ENCODE peak calls at places on chromosomes 6 and 20, in seven cellular contexts. A, R, Z, B, J, F and Q are unnamed samples. For H3K36me3 and H3K4me1, the result is how much of the 10 kb centered on the place peaks cover.

GRCh38 chr6:14243617-14244016 is 126.0 kb downstream of the CD83 start:
- DNase-seq in Z (no peak), J (no peak), R (no peak), A (no peak), B (no peak), F (no peak), Q (no peak)

GRCh38 chr6:9131616-9132015 is 696.3 kb upstream of the SLC35B3 start:
- DNase-seq in A (no peak), F (peak), B (no peak), R (no peak), J (no peak), Z (no peak), Q (no peak)

GRCh38 chr20:48959902-48960550 is 38.5 kb downstream of the ARFGEF2 start:
- DNase-seq in R (peak), A (no peak), B (no peak), F (no peak), J (no peak), Z (no peak), Q (no peak)

GRCh38 chr20:22652685-22653568 is 68.6 kb upstream of the FOXA2 start:
- DNase-seq in R (peak), A (no peak), B (no peak), F (no peak), Z (no peak), J (no peak), Q (no peak)

GRCh38 chr6:141552463-141552862 is 580.3 kb upstream of the GJE1 start:
- DNase-seq in B (no peak), F (peak), R (peak), Z (no peak), A (no peak), J (no peak), Q (no peak)

GRCh38 chr20:48126227-48126740 is 341.0 kb upstream of the SULF2 start:
- DNase-seq in R (no peak), Z (no peak), J (no peak), A (no peak), F (no peak), B (no peak), Q (no peak)

GRCh38 chr20:41170386-41171105 is 33.2 kb downstream of the PLCG1 start:
- DNase-seq in R (no peak), A (peak), B (no peak), F (no peak), J (peak), Z (no peak), Q (peak)

GRCh38 chr6:170080828-170081368 is 210.0 kb downstream of the DLL1 start:
- DNase-seq in A (no peak), F (no peak), Z (no peak), J (no peak), R (no peak), B (no peak), Q (peak)

GRCh38 chr6:74369556-74369993 is 673.6 kb downstream of the CD109 start:
- DNase-seq in F (no peak), Z (no peak), A (no peak), B (no peak), J (no peak), R (peak), Q (no peak)

GRCh38 chr6:83124553-83124952 is 57.1 kb downstream of the DOP1A start:
- DNase-seq in Z (no peak), A (no peak), R (no peak), B (no peak), F (no peak), J (no peak), Q (no peak)

GRCh38 chr20:50645253-50646068 is 45.9 kb downstream of the RIPOR3 start:
- DNase-seq in R (peak), J (peak), Z (no peak), F (no peak), B (no peak), A (peak), Q (peak)

GRCh38 chr6:150241751-150242150 is 98.9 kb downstream of the PPP1R14C start:
- DNase-seq in F (no peak), Z (no peak), A (no peak), R (no peak), B (no peak), J (no peak), Q (no peak)

GRCh38 chr6:131164506-131164905 is 29.2 kb downstream of the AKAP7 start:
- DNase-seq in A (no peak), Z (no peak), R (peak), F (no peak), J (no peak), B (no peak), Q (no peak)

GRCh38 chr6:160859822-160860221 is 131.7 kb upstream of the MAP3K4 start:
- DNase-seq in B (no peak), J (no peak), F (no peak), Z (no peak), R (no peak), A (no peak), Q (no peak)

GRCh38 chr6:160858886-160859285 is 132.7 kb upstream of the MAP3K4 start:
- DNase-seq in F (no peak), R (no peak), J (no peak), B (no peak), A (no peak), Z (no peak), Q (no peak)

GRCh38 chr6:160851031-160851430 is 140.5 kb upstream of the MAP3K4 start:
- DNase-seq in R (no peak), Z (no peak), J (no peak), A (no peak), F (no peak), B (no peak), Q (no peak)

GRCh38 chr6:160853946-160854345 is 137.6 kb upstream of the MAP3K4 start:
- DNase-seq in R (no peak), B (no peak), A (no peak), F (no peak), J (no peak), Z (no peak), Q (no peak)
- H3K4me3 ChIP-seq in R (no peak), B (no peak), A (no peak), F (no peak), J (no peak), Z (no peak), Q (no peak)

GRCh38 chr6:145839653-145840052 is 25.1 kb upstream of the FBXO30 start:
- DNase-seq in B (no peak), J (no peak), Z (no peak), A (no peak), R (no peak), F (no peak), Q (no peak)

GRCh38 chr6:145838305-145838704 is 23.7 kb upstream of the FBXO30 start:
- DNase-seq in A (no peak), B (no peak), J (no peak), R (no peak), F (no peak), Z (no peak), Q (no peak)

GRCh38 chr6:145842693-145843546 is 28.3 kb upstream of the FBXO30 start:
- DNase-seq in Z (no peak), R (peak), A (no peak), F (no peak), B (no peak), J (no peak), Q (no peak)

GRCh38 chr6:145844933-145845531 is 30.4 kb upstream of the FBXO30 start:
- DNase-seq in Z (no peak), J (no peak), R (peak), F (no peak), B (no peak), A (no peak), Q (no peak)

GRCh38 chr6:145841668-145842067 is 27.1 kb upstream of the FBXO30 start:
- DNase-seq in F (no peak), B (no peak), R (no peak), Z (no peak), J (no peak), A (no peak), Q (no peak)
- H3K36me3 ChIP-seq in F (under half), B (under half), R (under half), Z (under half), J (under half), A (under half), Q (under half)

GRCh38 chr6:166862287-166862977 is 93.9 kb downstream of the RNASET2 start:
- DNase-seq in Z (no peak), A (no peak), F (no peak), R (peak), B (peak), J (peak), Q (no peak)

GRCh38 chr6:166864333-166864732 is 92.0 kb downstream of the RNASET2 start:
- DNase-seq in A (no peak), F (no peak), B (no peak), J (no peak), R (no peak), Z (no peak), Q (no peak)

GRCh38 chr6:166861961-166862286 is 94.4 kb downstream of the RNASET2 start:
- DNase-seq in R (no peak), B (no peak), J (no peak), A (no peak), Z (no peak), F (no peak), Q (no peak)

GRCh38 chr6:166861304-166861703 is 95.0 kb downstream of the RNASET2 start:
- DNase-seq in R (no peak), J (no peak), Z (no peak), B (no peak), F (no peak), A (no peak), Q (no peak)

GRCh38 chr6:166862978-166863530 is 93.3 kb downstream of the RNASET2 start:
- DNase-seq in Z (no peak), B (no peak), A (no peak), R (no peak), F (no peak), J (no peak), Q (no peak)
- H3K4me1 ChIP-seq in Z (under half), B (under half), A (under half), R (under half), F (under half), J (under half), Q (under half)

GRCh38 chr20:34300809-34301586 is 2.2 kb downstream of the AHCY start:
- DNase-seq in B (no peak), F (no peak), Z (no peak), R (peak), J (peak), A (no peak), Q (no peak)
- H3K4me3 ChIP-seq in B (no peak), F (no peak), Z (no peak), R (no peak), J (no peak), A (no peak), Q (peak)

GRCh38 chr6:43359381-43359780 is 10.1 kb downstream of the ZNF318 start:
- DNase-seq in R (peak), Z (no peak), A (no peak), B (no peak), J (no peak), F (no peak), Q (no peak)

GRCh38 chr6:43355862-43356590 is 13.4 kb downstream of the ZNF318 start:
- DNase-seq in B (no peak), A (no peak), F (no peak), J (no peak), Z (no peak), R (peak), Q (no peak)

GRCh38 chr6:43361269-43361668 is 8.2 kb downstream of the ZNF318 start:
- DNase-seq in F (no peak), A (no peak), Z (no peak), R (no peak), J (no peak), B (no peak), Q (no peak)

GRCh38 chr6:43359831-43360230 is 9.6 kb downstream of the ZNF318 start:
- DNase-seq in B (no peak), Z (no peak), J (no peak), F (no peak), R (no peak), A (no peak), Q (no peak)
- H3K36me3 ChIP-seq in B (half or more), Z (under half), J (half or more), F (under half), R (under half), A (under half), Q (under half)

DNA sequence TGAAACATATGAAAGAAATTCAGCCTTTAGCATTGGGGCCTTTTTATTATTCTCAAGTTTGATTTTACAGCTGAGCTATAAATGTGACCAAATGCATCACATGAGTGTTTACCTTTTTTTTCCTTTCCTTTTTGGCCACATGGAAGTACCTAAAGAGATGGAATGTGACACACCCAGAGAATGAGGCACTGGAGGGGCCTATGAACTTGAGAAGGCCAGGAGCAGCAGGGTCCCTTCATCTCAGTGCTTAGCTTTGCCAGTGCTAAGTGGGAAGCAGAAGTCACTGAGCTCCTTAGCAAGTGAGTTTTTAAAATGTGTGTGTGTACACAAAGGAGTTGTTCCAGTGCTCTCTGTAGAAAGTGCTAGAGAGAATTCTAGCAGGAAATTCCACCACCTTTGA is 44.7 kb downstream of the RREB1 start:
- DNase-seq in J (no peak), A (no peak), R (no peak), F (no peak), B (no peak), Z (no peak), Q (no peak)
- H3K4me1 ChIP-seq in J (half or more), A (under half), R (half or more), F (half or more), B (under half), Z (half or more), Q (half or more)